ENCODE peak calls at places on chromosomes 12 and 14, in five cellular contexts. G is esophagus squamous epithelium, V is neural progenitor cell, S is fibroblast of villous mesenchyme, C is HCT116. J is an unnamed sample.

GRCh38 chr12:104720346-104721064 is 237.6 kb downstream of the SLC41A2 start:
- DNase-seq in S (peak; percentile 42), C (no peak), V (no peak), G (no peak), J (no peak)

GRCh38 chr12:116186482-116187157 is 90.9 kb downstream of the MED13L start:
- DNase-seq in G (no peak), C (no peak), V (no peak), S (no peak), J (no peak)

GRCh38 chr12:109632299-109632698 is 58.7 kb downstream of the MVK start:
- DNase-seq in S (no peak), G (no peak), C (no peak), V (no peak), J (no peak)

GRCh38 chr14:64098120-64098519 is 196.1 kb downstream of the ESR2 start:
- DNase-seq in V (no peak), G (no peak), S (no peak), C (no peak), J (no peak)

GRCh38 chr14:100018054-100018453 is 47.2 kb upstream of the EVL start:
- DNase-seq in C (no peak), G (no peak), V (no peak), S (no peak), J (no peak)

GRCh38 chr12:67651380-67651695 is 2.8 kb downstream of the DYRK2 start:
- DNase-seq in G (no peak), S (peak; percentile 44), C (no peak), V (peak; percentile 10), J (peak; percentile 60)

GRCh38 chr12:106149096-106149784 is 10.5 kb upstream of the NUAK1 start:
- DNase-seq in S (peak; percentile 45), V (peak; percentile 33), G (no peak), C (peak; percentile 33), J (peak; percentile 49)

GRCh38 chr12:10607885-10608458 is 5.4 kb downstream of the MAGOHB start:
- DNase-seq in G (no peak), C (no peak), V (no peak), S (peak; percentile 31), J (peak; percentile 35)

GRCh38 chr12:65878540-65878939 is 54.3 kb downstream of the HMGA2 start:
- DNase-seq in G (no peak), S (no peak), V (peak; percentile 30), C (no peak), J (no peak)

GRCh38 chr14:20681348-20682126 is 2.8 kb upstream of the RNASE4 start:
- DNase-seq in V (peak; percentile 91), S (peak; percentile 87), G (peak; percentile 21), C (peak; percentile 83), J (peak; percentile 92)

GRCh38 chr14:52926994-52927393 is 23.9 kb downstream of the FERMT2 start:
- DNase-seq in V (no peak), S (peak; percentile 63), C (no peak), G (no peak), J (peak; percentile 63)
- H3K4me3 ChIP-seq in V (no peak overlapping the region), S (no peak overlapping the region), C (no peak overlapping the region), G (no peak overlapping the region), J (no peak overlapping the region)

GRCh38 chr14:43697003-43697402 is 810.1 kb downstream of the FSCB start:
- DNase-seq in V (no peak), S (no peak), G (no peak), C (no peak), J (no peak)
- TF ChIP-seq CTCF in V (no peak), S (no peak), G (no peak), C (peak; percentile 32), J (no peak)

GRCh38 chr12:63931703-63932102 is 87.2 kb downstream of the SRGAP1 start:
- DNase-seq in C (no peak), V (no peak), S (no peak), G (no peak), J (no peak)

GRCh38 chr12:63928305-63928704 is 83.8 kb downstream of the SRGAP1 start:
- DNase-seq in C (no peak), V (no peak), G (no peak), S (no peak), J (no peak)

GRCh38 chr12:63930971-63931370 is 86.5 kb downstream of the SRGAP1 start:
- DNase-seq in C (no peak), S (peak; percentile 79), V (no peak), G (no peak), J (peak; percentile 56)

GRCh38 chr12:63927511-63927910 is 83.0 kb downstream of the SRGAP1 start:
- DNase-seq in C (no peak), V (no peak), S (no peak), G (no peak), J (no peak)

GRCh38 chr12:63929426-63929825 is 84.9 kb downstream of the SRGAP1 start:
- DNase-seq in C (no peak), V (no peak), G (no peak), S (no peak), J (no peak)
- H3K4me3 ChIP-seq in C (no peak overlapping the region), V (no peak overlapping the region), G (no peak overlapping the region), S (no peak overlapping the region), J (no peak overlapping the region)

DNA sequence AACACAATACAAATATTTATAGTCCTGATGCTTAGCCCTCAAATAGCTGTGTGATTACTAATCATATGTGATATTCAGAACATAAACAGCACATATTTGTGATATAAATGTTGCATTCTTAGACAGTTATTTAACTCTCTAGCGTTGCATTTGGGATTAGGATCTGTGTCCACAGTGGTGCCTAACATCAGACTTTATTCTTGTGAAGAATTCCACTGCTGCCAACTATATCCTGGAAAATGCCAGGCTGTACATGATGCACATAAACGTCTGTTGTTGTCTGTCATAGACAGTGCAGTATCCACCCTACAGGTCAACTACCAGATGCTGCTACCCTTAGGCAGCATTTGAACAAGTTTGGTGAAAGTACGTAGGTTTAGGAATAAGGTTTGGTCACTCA is 39.0 kb downstream of the SLC38A4 start:
- DNase-seq in V (no peak), S (peak; percentile 83), C (no peak), G (no peak), J (peak; percentile 48)
- TF ChIP-seq CTCF in V (no peak), S (no peak), C (no peak), G (no peak), J (no peak)

GRCh38 chr12:71838661-71839060 is 898 bp upstream of the TBC1D15 start:
- DNase-seq in G (no peak), V (no peak), C (no peak), S (no peak), J (no peak)
- H3K4me3 ChIP-seq in G (peak overlapping the region; percentile 67), V (no peak overlapping the region), C (no peak overlapping the region), S (peak overlapping the region; percentile 77), J (peak overlapping the region; percentile 66)

J was measured in fibroblast of pulmonary artery.